ENCODE peak calls at places on chromosomes 5 and 9, in four cellular contexts. O is HFF-Myc, U is upper lobe of left lung, W is K562. E is an unnamed sample.

GRCh38 chr5:134092875-134093274 is 21.6 kb upstream of the TCF7 start:
- DNase-seq in O (no peak), U (no peak), W (no peak), E (no peak)

GRCh38 chr5:148382961-148383360 is 797 bp upstream of the FBXO38 start:
- DNase-seq in W (no peak), U (no peak), O (no peak), E (no peak)

GRCh38 chr9:119101048-119101447 is 268.2 kb downstream of the BRINP1 start:
- DNase-seq in U (no peak), W (no peak), O (no peak), E (no peak)

GRCh38 chr9:86034863-86035734 is 64.3 kb downstream of the GOLM1 start:
- DNase-seq in U (peak), O (no peak), W (peak), E (no peak)

GRCh38 chr9:134892221-134892620 is 11.6 kb downstream of the FCN2 start:
- DNase-seq in U (peak), W (no peak), O (no peak), E (no peak)

GRCh38 chr9:33177633-33178032 is 10.5 kb upstream of the B4GALT1 start:
- DNase-seq in U (no peak), W (no peak), O (no peak), E (no peak)

GRCh38 chr9:27165670-27166069 is 56.6 kb downstream of the TEK start:
- DNase-seq in U (no peak), O (no peak), W (peak), E (no peak)

GRCh38 chr9:126442636-126443035 is 116.0 kb downstream of the MVB12B start:
- DNase-seq in O (no peak), U (no peak), W (no peak), E (no peak)

GRCh38 chr9:4955836-4956235 is 29.2 kb upstream of the JAK2 start:
- DNase-seq in O (no peak), W (no peak), U (no peak), E (no peak)

GRCh38 chr9:100525563-100525962 is 52.3 kb upstream of the CAVIN4 start:
- DNase-seq in U (no peak), O (no peak), W (peak), E (no peak)

GRCh38 chr5:138110266-138110963 is 26.6 kb downstream of the WNT8A start:
- DNase-seq in O (no peak), U (no peak), W (no peak), E (no peak)

GRCh38 chr5:176863041-176863764 is 35.9 kb downstream of the HK3 start:
- DNase-seq in W (no peak), U (no peak), O (no peak), E (no peak)

GRCh38 chr5:147857302-147858129 is 21.0 kb upstream of the SCGB3A2 start:
- DNase-seq in O (peak), U (no peak), W (peak), E (peak)

GRCh38 chr5:95543017-95543705 is 11.6 kb downstream of the SKIC3 start:
- DNase-seq in O (no peak), W (peak), U (no peak), E (no peak)

GRCh38 chr9:132183134-132183533 is 21.3 kb downstream of the NTNG2 start:
- DNase-seq in W (no peak), U (peak), O (no peak), E (no peak)

GRCh38 chr9:15308511-15308910 is 1.5 kb upstream of the TTC39B start:
- DNase-seq in U (no peak), W (no peak), O (no peak), E (no peak)

GRCh38 chr5:21810737-21811316 is 1042.3 kb downstream of the CDH12 start:
- DNase-seq in O (no peak), W (peak), U (no peak), E (no peak)

GRCh38 chr5:110965773-110966581 is 105.5 kb upstream of the TSLP start:
- DNase-seq in W (no peak), O (no peak), U (no peak), E (no peak)

GRCh38 chr9:17519761-17520160 is 59.1 kb upstream of the SH3GL2 start:
- DNase-seq in W (no peak), O (no peak), U (no peak), E (no peak)

GRCh38 chr5:83714780-83715179 is 5.9 kb downstream of the HAPLN1 start:
- DNase-seq in O (no peak), U (no peak), W (no peak), E (no peak)

GRCh38 chr9:79913867-79914266 is 342.1 kb downstream of the TLE4 start:
- DNase-seq in U (no peak), O (no peak), W (no peak), E (no peak)

GRCh38 chr9:110142868-110143866 is 64.8 kb downstream of the C9orf152 start:
- DNase-seq in O (no peak), U (no peak), W (peak), E (no peak)

GRCh38 chr5:113070901-113071300 is 94.3 kb downstream of the DCP2 start:
- DNase-seq in U (no peak), O (no peak), W (no peak), E (no peak)

GRCh38 chr9:110131499-110131898 is 76.5 kb downstream of the C9orf152 start:
- DNase-seq in U (no peak), O (no peak), W (no peak), E (no peak)

E was measured in naive thymus-derived CD4-positive, alpha-beta T cell.